ENCODE peak calls at places on chromosomes 5 and 9, in six cellular contexts. One of them, this sample, is unnamed.

GRCh38 chr5:125422342-125422741 is 675.9 kb upstream of the ZNF608 start:
- DNase-seq in PC-3: no peak
- DNase-seq in CD8-positive, alpha-beta T cell: no peak
- DNase-seq in heart right ventricle: no peak
- DNase-seq in PC-9: no peak
- DNase-seq in keratinocyte: no peak
- DNase-seq in this sample: no peak

GRCh38 chr5:82272957-82273356 is 5.2 kb downstream of the RPS23 start:
- DNase-seq in PC-3: no peak
- DNase-seq in CD8-positive, alpha-beta T cell: no peak
- DNase-seq in heart right ventricle: no peak
- DNase-seq in PC-9: no peak
- DNase-seq in keratinocyte: no peak
- DNase-seq in this sample: no peak

GRCh38 chr5:85428426-85428934 is 1043.8 kb upstream of the EDIL3 start:
- DNase-seq in PC-3: peak; percentile 55
- DNase-seq in CD8-positive, alpha-beta T cell: no peak
- DNase-seq in heart right ventricle: no peak
- DNase-seq in PC-9: no peak
- DNase-seq in keratinocyte: no peak
- DNase-seq in this sample: no peak

GRCh38 chr9:131732061-131732526 is 7.8 kb downstream of the RAPGEF1 start:
- DNase-seq in PC-3: peak; percentile 46
- DNase-seq in CD8-positive, alpha-beta T cell: no peak
- DNase-seq in heart right ventricle: no peak
- DNase-seq in PC-9: no peak
- DNase-seq in keratinocyte: peak; percentile 65
- DNase-seq in this sample: no peak

GRCh38 chr5:78803386-78803785 is 154.8 kb upstream of the LHFPL2 start:
- DNase-seq in PC-3: no peak
- DNase-seq in CD8-positive, alpha-beta T cell: no peak
- DNase-seq in heart right ventricle: peak; percentile 75
- DNase-seq in PC-9: no peak
- DNase-seq in keratinocyte: no peak
- DNase-seq in this sample: peak; percentile 24

GRCh38 chr5:76376141-76376900 is 26.8 kb upstream of the IQGAP2 start:
- DNase-seq in PC-3: peak; percentile 10
- DNase-seq in CD8-positive, alpha-beta T cell: no peak
- DNase-seq in heart right ventricle: no peak
- DNase-seq in PC-9: peak; percentile 38
- DNase-seq in keratinocyte: no peak
- DNase-seq in this sample: no peak

GRCh38 chr9:79687131-79687447 is 115.3 kb downstream of the TLE4 start:
- DNase-seq in PC-3: no peak
- DNase-seq in CD8-positive, alpha-beta T cell: peak; percentile 45
- DNase-seq in heart right ventricle: no peak
- DNase-seq in PC-9: no peak
- DNase-seq in keratinocyte: no peak
- DNase-seq in this sample: no peak

GRCh38 chr9:118882674-118883073 is 486.6 kb downstream of the BRINP1 start:
- DNase-seq in PC-3: peak; percentile 2
- DNase-seq in CD8-positive, alpha-beta T cell: no peak
- DNase-seq in heart right ventricle: no peak
- DNase-seq in PC-9: no peak
- DNase-seq in keratinocyte: no peak
- DNase-seq in this sample: no peak

GRCh38 chr5:308672-309271 is 12.7 kb upstream of the AHRR start:
- DNase-seq in PC-3: peak; percentile 83
- DNase-seq in CD8-positive, alpha-beta T cell: no peak
- DNase-seq in heart right ventricle: no peak
- DNase-seq in PC-9: no peak
- DNase-seq in keratinocyte: no peak
- DNase-seq in this sample: no peak

GRCh38 chr9:132547436-132547835 is 35.0 kb upstream of the BARHL1 start:
- DNase-seq in PC-3: no peak
- DNase-seq in CD8-positive, alpha-beta T cell: no peak
- DNase-seq in heart right ventricle: no peak
- DNase-seq in PC-9: no peak
- DNase-seq in keratinocyte: no peak
- DNase-seq in this sample: no peak

GRCh38 chr5:55816342-55816741 is 34.8 kb upstream of the IL31RA start:
- DNase-seq in PC-3: peak; percentile 70
- DNase-seq in CD8-positive, alpha-beta T cell: no peak
- DNase-seq in heart right ventricle: no peak
- DNase-seq in PC-9: peak; percentile 42
- DNase-seq in keratinocyte: peak; percentile 5
- DNase-seq in this sample: no peak

GRCh38 chr5:57824047-57824446 is 341.4 kb upstream of the ACTBL2 start:
- DNase-seq in PC-3: peak; percentile 83
- DNase-seq in CD8-positive, alpha-beta T cell: no peak
- DNase-seq in heart right ventricle: no peak
- DNase-seq in PC-9: peak; percentile 77
- DNase-seq in keratinocyte: peak; percentile 80
- DNase-seq in this sample: no peak

GRCh38 chr5:174500636-174501035 is 223.7 kb upstream of the MSX2 start:
- DNase-seq in PC-3: no peak
- DNase-seq in CD8-positive, alpha-beta T cell: no peak
- DNase-seq in heart right ventricle: no peak
- DNase-seq in PC-9: no peak
- DNase-seq in keratinocyte: no peak
- DNase-seq in this sample: no peak

GRCh38 chr9:117340422-117340821 is 74.4 kb downstream of the ASTN2 start:
- DNase-seq in PC-3: no peak
- DNase-seq in CD8-positive, alpha-beta T cell: no peak
- DNase-seq in heart right ventricle: no peak
- DNase-seq in PC-9: no peak
- DNase-seq in keratinocyte: no peak
- DNase-seq in this sample: no peak

GRCh38 chr5:137629646-137630045 is 106.2 kb downstream of the KLHL3 start:
- DNase-seq in PC-3: peak; percentile 73
- DNase-seq in CD8-positive, alpha-beta T cell: no peak
- DNase-seq in heart right ventricle: no peak
- DNase-seq in PC-9: no peak
- DNase-seq in keratinocyte: peak; percentile 26
- DNase-seq in this sample: no peak

GRCh38 chr5:102700126-102700851 is 54.8 kb upstream of the PAM start:
- DNase-seq in PC-3: no peak
- DNase-seq in CD8-positive, alpha-beta T cell: no peak
- DNase-seq in heart right ventricle: no peak
- DNase-seq in PC-9: no peak
- DNase-seq in keratinocyte: no peak
- DNase-seq in this sample: no peak

GRCh38 chr9:131577005-131578000 is 32.0 kb downstream of the PRRT1B start:
- DNase-seq in PC-3: no peak
- DNase-seq in CD8-positive, alpha-beta T cell: no peak
- DNase-seq in heart right ventricle: no peak
- DNase-seq in PC-9: no peak
- DNase-seq in keratinocyte: no peak
- DNase-seq in this sample: no peak

GRCh38 chr5:134430001-134430569 is 18.4 kb upstream of the CDKN2AIPNL start:
- DNase-seq in PC-3: no peak
- DNase-seq in CD8-positive, alpha-beta T cell: no peak
- DNase-seq in heart right ventricle: no peak
- DNase-seq in PC-9: no peak
- DNase-seq in keratinocyte: no peak
- DNase-seq in this sample: no peak

GRCh38 chr5:138662599-138662998 is 87.4 kb upstream of the HSPA9 start:
- DNase-seq in PC-3: no peak
- DNase-seq in CD8-positive, alpha-beta T cell: peak; percentile 50
- DNase-seq in heart right ventricle: no peak
- DNase-seq in PC-9: no peak
- DNase-seq in keratinocyte: no peak
- DNase-seq in this sample: no peak

GRCh38 chr9:136529516-136530471 is 16.1 kb downstream of the NOTCH1 start:
- DNase-seq in PC-3: no peak
- DNase-seq in CD8-positive, alpha-beta T cell: no peak
- DNase-seq in heart right ventricle: no peak
- DNase-seq in PC-9: no peak
- DNase-seq in keratinocyte: no peak
- DNase-seq in this sample: no peak

GRCh38 chr9:135147473-135147805 is 60.0 kb downstream of the OLFM1 start:
- DNase-seq in PC-3: no peak
- DNase-seq in CD8-positive, alpha-beta T cell: no peak
- DNase-seq in heart right ventricle: no peak
- DNase-seq in PC-9: no peak
- DNase-seq in keratinocyte: no peak
- DNase-seq in this sample: no peak

GRCh38 chr5:39433123-39433522 is 8.3 kb upstream of the DAB2 start:
- DNase-seq in PC-3: no peak
- DNase-seq in CD8-positive, alpha-beta T cell: no peak
- DNase-seq in heart right ventricle: no peak
- DNase-seq in PC-9: no peak
- DNase-seq in keratinocyte: no peak
- DNase-seq in this sample: no peak

GRCh38 chr5:1513326-1514026 is 10.3 kb downstream of the LPCAT1 start:
- DNase-seq in PC-3: no peak
- DNase-seq in CD8-positive, alpha-beta T cell: no peak
- DNase-seq in heart right ventricle: no peak
- DNase-seq in PC-9: no peak
- DNase-seq in keratinocyte: no peak
- DNase-seq in this sample: peak; percentile 31

DNA sequence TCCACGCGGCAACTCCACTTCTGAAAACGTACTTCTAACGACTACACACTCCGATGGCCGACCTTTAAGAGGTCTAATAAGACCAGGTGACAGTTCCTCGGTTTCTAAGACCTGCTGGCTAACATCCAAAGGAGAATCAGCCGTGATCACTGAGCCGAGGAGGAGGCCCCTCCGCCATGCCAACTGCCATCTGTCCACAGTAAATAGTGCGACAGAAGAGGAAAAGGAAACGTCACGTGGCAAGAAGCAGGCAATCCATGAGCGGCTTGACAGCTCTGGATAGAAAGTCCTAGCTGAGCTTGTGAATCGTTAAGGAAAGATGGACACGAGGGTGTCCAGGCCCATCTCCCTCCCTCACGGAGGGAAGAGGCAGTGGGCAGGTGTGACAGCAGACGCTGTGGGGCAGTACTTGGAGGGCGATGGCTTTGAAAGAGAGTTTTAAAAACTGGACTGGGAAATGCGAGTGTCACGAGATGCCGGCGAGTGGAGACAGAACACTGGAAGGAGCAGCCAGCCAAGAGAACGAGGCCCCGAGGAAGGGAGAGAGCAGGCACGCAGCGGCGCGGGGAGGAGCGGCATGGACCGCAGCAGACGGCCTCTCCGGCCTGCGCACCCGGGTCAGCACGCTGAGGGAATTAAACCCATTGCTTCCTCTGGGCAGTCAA is 66.7 kb upstream of the TBC1D9B start:
- DNase-seq in PC-3: no peak
- DNase-seq in CD8-positive, alpha-beta T cell: no peak
- DNase-seq in heart right ventricle: no peak
- DNase-seq in PC-9: no peak
- DNase-seq in keratinocyte: no peak
- DNase-seq in this sample: no peak
- TF ChIP-seq CTCF in PC-3: no peak
- TF ChIP-seq CTCF in CD8-positive, alpha-beta T cell: no peak
- TF ChIP-seq CTCF in heart right ventricle: no peak
- TF ChIP-seq CTCF in PC-9: no peak
- TF ChIP-seq CTCF in keratinocyte: no peak
- TF ChIP-seq CTCF in this sample: no peak

DNA sequence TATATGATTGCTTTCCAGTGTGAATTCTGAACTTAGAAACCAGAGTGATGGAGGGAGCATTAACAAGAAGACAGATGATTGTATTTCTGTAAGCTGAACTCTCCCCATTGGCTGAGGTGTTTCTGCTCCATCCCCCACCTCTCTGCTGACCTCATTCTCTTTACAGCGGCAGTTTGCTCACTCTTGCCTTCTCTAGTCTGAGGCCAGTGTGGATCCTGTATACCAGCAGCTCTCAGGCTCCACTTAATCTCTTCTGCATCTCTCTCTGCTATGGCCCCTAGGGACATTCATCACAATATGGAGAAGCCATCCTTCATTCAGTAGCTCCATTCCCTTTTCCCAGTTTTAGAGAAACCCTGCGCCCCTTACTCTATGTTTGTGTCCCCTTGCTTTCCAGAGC is 358.8 kb downstream of the MAN2A1 start:
- DNase-seq in PC-3: no peak
- DNase-seq in CD8-positive, alpha-beta T cell: no peak
- DNase-seq in heart right ventricle: no peak
- DNase-seq in PC-9: no peak
- DNase-seq in keratinocyte: no peak
- DNase-seq in this sample: no peak
- H3K4me3 ChIP-seq in PC-3: no peak overlapping the region
- H3K4me3 ChIP-seq in CD8-positive, alpha-beta T cell: no peak overlapping the region
- H3K4me3 ChIP-seq in heart right ventricle: no peak overlapping the region
- H3K4me3 ChIP-seq in PC-9: no peak overlapping the region
- H3K4me3 ChIP-seq in keratinocyte: no peak overlapping the region
- H3K4me3 ChIP-seq in this sample: no peak overlapping the region

GRCh38 chr9:91751922-91752321 is 198.1 kb downstream of the ROR2 start:
- DNase-seq in PC-3: no peak
- DNase-seq in CD8-positive, alpha-beta T cell: no peak
- DNase-seq in heart right ventricle: no peak
- DNase-seq in PC-9: no peak
- DNase-seq in keratinocyte: no peak
- DNase-seq in this sample: no peak

GRCh38 chr9:91753711-91754110 is 196.3 kb downstream of the ROR2 start:
- DNase-seq in PC-3: no peak
- DNase-seq in CD8-positive, alpha-beta T cell: no peak
- DNase-seq in heart right ventricle: no peak
- DNase-seq in PC-9: no peak
- DNase-seq in keratinocyte: no peak
- DNase-seq in this sample: no peak

GRCh38 chr9:91746357-91746756 is 203.7 kb downstream of the ROR2 start:
- DNase-seq in PC-3: no peak
- DNase-seq in CD8-positive, alpha-beta T cell: no peak
- DNase-seq in heart right ventricle: no peak
- DNase-seq in PC-9: no peak
- DNase-seq in keratinocyte: no peak
- DNase-seq in this sample: no peak

GRCh38 chr9:91746904-91747303 is 203.1 kb downstream of the ROR2 start:
- DNase-seq in PC-3: peak; percentile 47
- DNase-seq in CD8-positive, alpha-beta T cell: no peak
- DNase-seq in heart right ventricle: no peak
- DNase-seq in PC-9: no peak
- DNase-seq in keratinocyte: no peak
- DNase-seq in this sample: no peak

DNA sequence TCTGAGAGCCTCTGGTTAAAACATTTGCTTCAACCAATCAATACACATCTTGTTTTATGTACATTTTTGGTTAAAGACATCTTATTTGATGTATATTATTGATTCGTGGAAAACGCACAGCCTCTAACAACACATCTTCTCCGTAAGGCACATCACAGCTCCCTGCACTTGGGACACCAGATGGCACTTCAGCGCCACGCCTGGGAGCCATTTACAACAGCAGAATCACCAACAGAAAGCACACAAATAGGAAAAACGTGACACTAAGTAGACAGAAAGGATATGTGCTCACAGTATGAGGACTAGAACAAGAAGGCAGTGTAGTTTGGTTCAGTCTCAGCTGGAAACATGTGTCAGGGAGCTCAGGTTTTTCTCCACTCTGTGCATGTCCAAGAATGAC is 199.7 kb downstream of the ROR2 start:
- DNase-seq in PC-3: peak; percentile 22
- DNase-seq in CD8-positive, alpha-beta T cell: no peak
- DNase-seq in heart right ventricle: no peak
- DNase-seq in PC-9: no peak
- DNase-seq in keratinocyte: no peak
- DNase-seq in this sample: no peak
- TF ChIP-seq CTCF in PC-3: peak; percentile 46
- TF ChIP-seq CTCF in CD8-positive, alpha-beta T cell: no peak
- TF ChIP-seq CTCF in heart right ventricle: no peak
- TF ChIP-seq CTCF in PC-9: no peak
- TF ChIP-seq CTCF in keratinocyte: peak; percentile 16
- TF ChIP-seq CTCF in this sample: no peak

GRCh38 chr9:14343948-14344547 is 30.1 kb upstream of the NFIB start:
- DNase-seq in PC-3: no peak
- DNase-seq in CD8-positive, alpha-beta T cell: no peak
- DNase-seq in heart right ventricle: peak; percentile 68
- DNase-seq in PC-9: no peak
- DNase-seq in keratinocyte: no peak
- DNase-seq in this sample: no peak
- H3K4me3 ChIP-seq in PC-3: no peak overlapping the region
- H3K4me3 ChIP-seq in CD8-positive, alpha-beta T cell: no peak overlapping the region
- H3K4me3 ChIP-seq in heart right ventricle: peak overlapping the region; percentile 34
- H3K4me3 ChIP-seq in PC-9: no peak overlapping the region
- H3K4me3 ChIP-seq in keratinocyte: peak overlapping the region; percentile 29
- H3K4me3 ChIP-seq in this sample: peak overlapping the region; percentile 55